ENCODE peak calls at places on chromosomes 4 and X, in four cellular contexts. One of them, this sample, is unnamed.

GRCh38 chrX:134661295-134661694 is 3.0 kb upstream of the PLAC1 start:
- DNase-seq in HepG2: no peak
- DNase-seq in K562: no peak
- DNase-seq in WTC11: no peak
- DNase-seq in this sample: no peak

GRCh38 chrX:142040906-142041305 is 137.2 kb downstream of the MAGEC1 start:
- DNase-seq in HepG2: no peak
- DNase-seq in K562: no peak
- DNase-seq in WTC11: no peak
- DNase-seq in this sample: no peak

GRCh38 chrX:100098660-100099375 is 311.3 kb downstream of the PCDH19 start:
- DNase-seq in HepG2: no peak
- DNase-seq in K562: no peak
- DNase-seq in WTC11: no peak
- DNase-seq in this sample: no peak

GRCh38 chrX:22323541-22323940 is 50.8 kb downstream of the CBLL2 start:
- DNase-seq in HepG2: no peak
- DNase-seq in K562: no peak
- DNase-seq in WTC11: no peak
- DNase-seq in this sample: no peak

GRCh38 chr4:80539190-80539589 is 203.7 kb downstream of the CFAP299 start:
- DNase-seq in HepG2: no peak
- DNase-seq in K562: no peak
- DNase-seq in WTC11: no peak
- DNase-seq in this sample: no peak

GRCh38 chr4:41177016-41177415 is 37.3 kb downstream of the APBB2 start:
- DNase-seq in HepG2: peak
- DNase-seq in K562: no peak
- DNase-seq in WTC11: no peak
- DNase-seq in this sample: no peak

GRCh38 chr4:41072021-41072777 is 142.1 kb downstream of the APBB2 start:
- DNase-seq in HepG2: no peak
- DNase-seq in K562: no peak
- DNase-seq in WTC11: no peak
- DNase-seq in this sample: no peak

GRCh38 chr4:126799971-126800722 is 832.6 kb upstream of the INTU start:
- DNase-seq in HepG2: no peak
- DNase-seq in K562: no peak
- DNase-seq in WTC11: no peak
- DNase-seq in this sample: no peak

GRCh38 chrX:47501226-47502071 is 18.4 kb upstream of the ZNF41 start:
- DNase-seq in HepG2: no peak
- DNase-seq in K562: no peak
- DNase-seq in WTC11: no peak
- DNase-seq in this sample: no peak

GRCh38 chrX:68894142-68894512 is 65.3 kb downstream of the EFNB1 start:
- DNase-seq in HepG2: no peak
- DNase-seq in K562: no peak
- DNase-seq in WTC11: no peak
- DNase-seq in this sample: no peak

GRCh38 chr4:184328022-184328736 is 110.5 kb upstream of the ENPP6 start:
- DNase-seq in HepG2: no peak
- DNase-seq in K562: no peak
- DNase-seq in WTC11: no peak
- DNase-seq in this sample: no peak

GRCh38 chr4:3851211-3851610 is 85.0 kb downstream of the ADRA2C start:
- DNase-seq in HepG2: no peak
- DNase-seq in K562: no peak
- DNase-seq in WTC11: peak
- DNase-seq in this sample: no peak

GRCh38 chr4:73801692-73802091 is 34.8 kb upstream of the CXCL6 start:
- DNase-seq in HepG2: no peak
- DNase-seq in K562: no peak
- DNase-seq in WTC11: no peak
- DNase-seq in this sample: no peak

GRCh38 chr4:25817059-25817681 is 45.6 kb downstream of the SEL1L3 start:
- DNase-seq in HepG2: no peak
- DNase-seq in K562: no peak
- DNase-seq in WTC11: no peak
- DNase-seq in this sample: peak

GRCh38 chrX:69759921-69760625 is 144.2 kb downstream of the EDA start:
- DNase-seq in HepG2: no peak
- DNase-seq in K562: no peak
- DNase-seq in WTC11: no peak
- DNase-seq in this sample: no peak

GRCh38 chr4:3670521-3671519 is 95.4 kb upstream of the ADRA2C start:
- DNase-seq in HepG2: no peak
- DNase-seq in K562: no peak
- DNase-seq in WTC11: no peak
- DNase-seq in this sample: no peak

GRCh38 chr4:183332447-183332846 is 10.2 kb upstream of the CLDN24 start:
- DNase-seq in HepG2: no peak
- DNase-seq in K562: no peak
- DNase-seq in WTC11: no peak
- DNase-seq in this sample: no peak

GRCh38 chrX:28628101-28628500 is 40.9 kb downstream of the IL1RAPL1 start:
- DNase-seq in HepG2: peak
- DNase-seq in K562: no peak
- DNase-seq in WTC11: no peak
- DNase-seq in this sample: no peak

GRCh38 chr4:4558881-4559280 is 17.0 kb upstream of the STX18 start:
- DNase-seq in HepG2: no peak
- DNase-seq in K562: no peak
- DNase-seq in WTC11: no peak
- DNase-seq in this sample: no peak

GRCh38 chr4:184911310-184911709 is 85.5 kb upstream of the ACSL1 start:
- DNase-seq in HepG2: no peak
- DNase-seq in K562: no peak
- DNase-seq in WTC11: no peak
- DNase-seq in this sample: no peak

GRCh38 chr4:6474053-6474568 is 1.7 kb upstream of the PPP2R2C start:
- DNase-seq in HepG2: peak
- DNase-seq in K562: peak
- DNase-seq in WTC11: peak
- DNase-seq in this sample: peak

GRCh38 chrX:9902651-9903050 is 64.5 kb upstream of the CLDN34 start:
- DNase-seq in HepG2: no peak
- DNase-seq in K562: no peak
- DNase-seq in WTC11: no peak
- DNase-seq in this sample: no peak

GRCh38 chrX:100658936-100659335 is 14.9 kb downstream of the SRPX2 start:
- DNase-seq in HepG2: no peak
- DNase-seq in K562: no peak
- DNase-seq in WTC11: no peak
- DNase-seq in this sample: no peak

GRCh38 chrX:7133036-7133412 is 14.5 kb upstream of the STS start:
- DNase-seq in HepG2: no peak
- DNase-seq in K562: peak
- DNase-seq in WTC11: no peak
- DNase-seq in this sample: no peak

GRCh38 chr4:10416441-10416840 is 40.8 kb downstream of the ZNF518B start:
- DNase-seq in HepG2: no peak
- DNase-seq in K562: no peak
- DNase-seq in WTC11: no peak
- DNase-seq in this sample: no peak

GRCh38 chr4:138992676-138993075 is 22.9 kb upstream of the NOCT start:
- DNase-seq in HepG2: no peak
- DNase-seq in K562: no peak
- DNase-seq in WTC11: no peak
- DNase-seq in this sample: no peak

GRCh38 chr4:7059673-7060072 is 8.2 kb downstream of the GRPEL1 start:
- DNase-seq in HepG2: no peak
- DNase-seq in K562: no peak
- DNase-seq in WTC11: no peak
- DNase-seq in this sample: no peak

GRCh38 chr4:122584517-122584916 is 36.3 kb downstream of the IL21 start:
- DNase-seq in HepG2: no peak
- DNase-seq in K562: no peak
- DNase-seq in WTC11: no peak
- DNase-seq in this sample: no peak

GRCh38 chrX:74383611-74384010 is 37.7 kb upstream of the SLC16A2 start:
- DNase-seq in HepG2: peak
- DNase-seq in K562: no peak
- DNase-seq in WTC11: peak
- DNase-seq in this sample: peak

GRCh38 chrX:65932173-65933084 is 107.5 kb downstream of the VSIG4 start:
- DNase-seq in HepG2: peak
- DNase-seq in K562: no peak
- DNase-seq in WTC11: peak
- DNase-seq in this sample: no peak

GRCh38 chrX:65928522-65928921 is 111.4 kb downstream of the VSIG4 start:
- DNase-seq in HepG2: no peak
- DNase-seq in K562: no peak
- DNase-seq in WTC11: no peak
- DNase-seq in this sample: no peak

GRCh38 chrX:65933085-65933589 is 106.7 kb downstream of the VSIG4 start:
- DNase-seq in HepG2: no peak
- DNase-seq in K562: no peak
- DNase-seq in WTC11: no peak
- DNase-seq in this sample: no peak
- TF ChIP-seq HMGXB4 in HepG2: no peak
- TF ChIP-seq HMGXB4 in K562: no peak
- TF ChIP-seq HMGXB4 in WTC11: no peak
- TF ChIP-seq HMGXB4 in this sample: no peak

GRCh38 chr4:150283689-150284088 is 205.4 kb downstream of the DCLK2 start:
- DNase-seq in HepG2: no peak
- DNase-seq in K562: no peak
- DNase-seq in WTC11: no peak
- DNase-seq in this sample: peak
- TF ChIP-seq HMGXB4 in HepG2: no peak
- TF ChIP-seq HMGXB4 in K562: no peak
- TF ChIP-seq HMGXB4 in WTC11: no peak
- TF ChIP-seq HMGXB4 in this sample: no peak

DNA sequence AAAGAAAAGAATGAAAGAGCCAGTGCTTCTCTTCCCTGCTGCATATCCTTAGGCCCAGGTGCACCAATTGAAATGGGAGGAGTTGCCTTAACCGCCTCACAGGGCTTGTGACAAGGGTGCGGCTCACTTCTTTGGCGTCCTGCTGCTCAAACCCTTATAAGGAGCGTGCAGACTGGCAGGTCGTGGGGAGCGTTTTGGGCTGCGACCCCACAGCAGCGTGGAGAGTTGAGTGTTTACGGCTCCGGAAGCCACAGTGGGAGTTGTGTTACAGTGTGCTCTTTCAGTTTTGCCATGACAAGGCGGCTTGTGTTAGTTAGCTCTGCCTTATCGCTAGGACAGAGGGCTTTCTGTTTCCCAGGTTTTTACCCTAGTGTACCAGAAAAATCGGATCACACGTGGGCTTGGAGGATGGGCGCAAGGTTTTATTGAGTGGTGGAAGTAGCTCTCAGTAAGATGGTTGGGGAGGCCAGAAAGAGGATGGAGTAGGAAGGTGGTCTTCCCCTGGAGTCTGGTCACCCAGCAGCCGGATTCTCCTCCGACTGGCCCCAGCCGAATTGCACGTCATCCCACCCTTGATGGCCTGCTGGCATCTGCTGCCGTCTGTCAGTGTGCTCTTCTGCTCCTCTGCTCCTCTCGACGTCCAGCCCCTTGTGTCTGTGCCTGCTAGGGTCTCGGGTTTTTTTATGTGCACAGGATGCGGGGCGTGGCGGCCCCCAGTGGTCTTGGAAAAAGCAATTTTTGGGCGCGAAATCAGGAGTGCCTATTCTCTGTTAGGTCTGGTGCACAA is 718.9 kb downstream of the ARAP2 start:
- DNase-seq in HepG2: no peak
- DNase-seq in K562: no peak
- DNase-seq in WTC11: peak
- DNase-seq in this sample: no peak
- TF ChIP-seq HMGXB4 in HepG2: no peak
- TF ChIP-seq HMGXB4 in K562: no peak
- TF ChIP-seq HMGXB4 in WTC11: no peak
- TF ChIP-seq HMGXB4 in this sample: no peak

DNA sequence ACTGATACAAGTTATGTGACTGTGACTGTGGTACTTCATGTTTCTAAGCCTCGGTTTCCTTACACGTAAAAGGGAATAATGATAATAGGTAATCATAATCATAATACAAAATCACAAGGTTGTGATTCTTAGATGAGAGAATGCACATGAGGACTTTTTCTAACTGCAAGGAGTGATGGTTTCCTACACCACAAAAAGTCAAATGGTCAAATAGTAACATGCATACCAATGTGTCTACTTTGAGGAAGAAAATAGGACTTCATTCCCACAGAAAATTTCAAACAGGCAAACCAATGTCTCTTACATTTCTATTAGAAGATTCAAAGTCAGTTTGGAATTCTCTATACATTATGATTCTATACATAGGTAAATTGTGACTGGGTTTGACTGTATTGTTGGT is 368.7 kb upstream of the FTHL17 start:
- DNase-seq in HepG2: no peak
- DNase-seq in K562: no peak
- DNase-seq in WTC11: no peak
- DNase-seq in this sample: no peak
- TF ChIP-seq HMGXB4 in HepG2: no peak
- TF ChIP-seq HMGXB4 in K562: no peak
- TF ChIP-seq HMGXB4 in WTC11: no peak
- TF ChIP-seq HMGXB4 in this sample: no peak

DNA sequence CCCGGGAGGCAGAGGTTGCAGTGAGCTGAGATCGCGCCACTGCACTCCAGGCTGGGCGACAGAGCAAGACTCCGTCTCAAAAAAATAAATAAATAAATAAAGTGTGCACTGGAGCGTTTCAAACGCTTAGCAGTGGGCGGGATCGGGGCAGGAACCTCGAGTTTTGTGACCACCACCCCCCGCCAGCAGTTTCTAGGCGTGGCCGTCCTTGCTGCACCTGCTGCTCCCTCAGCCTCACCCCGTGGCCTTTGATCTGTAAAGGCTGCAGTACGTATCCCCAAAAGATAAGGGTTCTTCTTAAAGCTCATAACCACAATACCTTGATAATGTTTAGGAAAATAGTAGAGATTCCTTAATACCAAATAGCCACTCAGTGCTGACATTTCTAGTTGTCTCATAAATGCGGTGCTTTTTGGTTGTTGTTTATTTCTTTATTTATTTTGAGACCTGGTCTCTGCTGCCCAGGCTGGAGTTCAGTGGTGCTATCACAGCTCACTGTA is 33.2 kb downstream of the PCGF3 start:
- DNase-seq in HepG2: no peak
- DNase-seq in K562: no peak
- DNase-seq in WTC11: no peak
- DNase-seq in this sample: no peak
- TF ChIP-seq HMGXB4 in HepG2: no peak
- TF ChIP-seq HMGXB4 in K562: no peak
- TF ChIP-seq HMGXB4 in WTC11: no peak
- TF ChIP-seq HMGXB4 in this sample: no peak

This sample was measured in A549.